ENCODE peak calls at places on chromosomes 11 and 22, in nine cellular contexts. G is progenitor cell of endocrine pancreas, T is right lobe of liver, V is stomach, O is NB4, M is PC-3, L is astrocyte of the spinal cord, W is B cell, X is MCF 10A. Y is an unnamed sample.

GRCh38 chr11:117696489-117696888 is 100.5 kb downstream of the DSCAML1 start:
- DNase-seq in O (no peak), V (no peak), X (no peak), W (no peak), G (no peak), M (no peak), T (no peak), L (no peak), Y (no peak)

GRCh38 chr22:36027579-36027959 is 1.1 kb downstream of the RBFOX2 start:
- DNase-seq in O (peak), T (no peak), X (peak), G (no peak), V (no peak), M (peak), L (no peak), W (peak), Y (no peak)

GRCh38 chr11:132911186-132911585 is 621.1 kb downstream of the OPCML start:
- DNase-seq in T (no peak), W (no peak), X (no peak), O (no peak), L (peak), V (no peak), M (no peak), G (no peak), Y (no peak)

GRCh38 chr11:26698224-26698623 is 23.6 kb downstream of the SLC5A12 start:
- DNase-seq in V (no peak), M (no peak), T (peak), O (no peak), W (no peak), L (no peak), G (no peak), X (no peak), Y (no peak)

GRCh38 chr11:2890466-2891241 is 5.1 kb upstream of the CDKN1C start:
- DNase-seq in X (peak), W (no peak), G (no peak), V (peak), M (peak), O (no peak), L (peak), T (peak), Y (no peak)

GRCh38 chr11:67278939-67279588 is 10.0 kb upstream of the ANKRD13D start:
- DNase-seq in L (no peak), V (no peak), G (no peak), M (no peak), T (peak), O (no peak), W (no peak), X (no peak), Y (no peak)

GRCh38 chr11:130094614-130095013 is 24.9 kb downstream of the APLP2 start:
- DNase-seq in T (no peak), W (no peak), V (no peak), G (no peak), X (peak), M (no peak), O (peak), L (no peak), Y (peak)

GRCh38 chr22:38505595-38506117 is 455 bp downstream of the DDX17 start:
- DNase-seq in O (peak), X (peak), L (peak), M (peak), W (peak), G (peak), T (peak), V (peak), Y (peak)

GRCh38 chr11:120482149-120482548 is 29.4 kb upstream of the GRIK4 start:
- DNase-seq in G (no peak), M (peak), V (no peak), T (no peak), O (no peak), L (no peak), X (no peak), W (no peak), Y (no peak)

GRCh38 chr11:66044757-66045156 is 4.2 kb downstream of the GAL3ST3 start:
- DNase-seq in X (no peak), W (peak), O (no peak), T (no peak), L (no peak), V (no peak), M (no peak), G (no peak), Y (no peak)

GRCh38 chr11:10481567-10482349 is 26.7 kb downstream of the AMPD3 start:
- DNase-seq in V (no peak), W (no peak), X (no peak), G (no peak), L (no peak), O (no peak), T (peak), M (no peak), Y (no peak)

GRCh38 chr22:39224550-39224949 is 20.2 kb downstream of the PDGFB start:
- DNase-seq in W (no peak), G (no peak), T (no peak), M (no peak), X (no peak), O (no peak), V (no peak), L (no peak), Y (no peak)

GRCh38 chr11:96254087-96254486 is 88.9 kb downstream of the MAML2 start:
- DNase-seq in O (peak), L (peak), M (no peak), X (no peak), T (no peak), W (no peak), G (no peak), V (no peak), Y (peak)

GRCh38 chr22:49152146-49152929 is 675.3 kb downstream of the BRD1 start:
- DNase-seq in T (no peak), G (no peak), X (no peak), L (no peak), O (no peak), M (no peak), W (no peak), V (no peak), Y (no peak)

GRCh38 chr11:2072551-2073261 is 66.5 kb downstream of the IGF2 start:
- DNase-seq in M (no peak), L (peak), W (no peak), G (no peak), T (no peak), O (peak), V (peak), X (peak), Y (no peak)

GRCh38 chr11:18063131-18063530 is 17.1 kb upstream of the TPH1 start:
- DNase-seq in G (no peak), O (no peak), V (peak), X (no peak), M (peak), T (no peak), L (no peak), W (no peak), Y (no peak)

GRCh38 chr22:39080993-39081513 is 4.0 kb downstream of the APOBEC3G start:
- DNase-seq in W (no peak), M (no peak), T (no peak), O (no peak), V (no peak), G (no peak), L (no peak), X (no peak), Y (no peak)

GRCh38 chr22:49769691-49770315 is 57.9 kb downstream of the BRD1 start:
- DNase-seq in G (no peak), L (no peak), W (no peak), T (peak), V (no peak), M (no peak), X (no peak), O (no peak), Y (no peak)

GRCh38 chr11:17230867-17231851 is 23.4 kb upstream of the PIK3C2A start:
- DNase-seq in G (no peak), V (no peak), M (no peak), X (no peak), L (no peak), W (no peak), O (peak), T (no peak), Y (no peak)

GRCh38 chr11:125090816-125091215 is 20.6 kb downstream of the TMEM218 start:
- DNase-seq in L (no peak), X (no peak), M (no peak), V (no peak), O (no peak), T (no peak), G (no peak), W (no peak), Y (no peak)

GRCh38 chr22:23073506-23074229 is 3.3 kb downstream of the GNAZ start:
- DNase-seq in G (no peak), L (no peak), O (no peak), X (no peak), W (no peak), V (no peak), T (no peak), M (no peak), Y (no peak)

DNA sequence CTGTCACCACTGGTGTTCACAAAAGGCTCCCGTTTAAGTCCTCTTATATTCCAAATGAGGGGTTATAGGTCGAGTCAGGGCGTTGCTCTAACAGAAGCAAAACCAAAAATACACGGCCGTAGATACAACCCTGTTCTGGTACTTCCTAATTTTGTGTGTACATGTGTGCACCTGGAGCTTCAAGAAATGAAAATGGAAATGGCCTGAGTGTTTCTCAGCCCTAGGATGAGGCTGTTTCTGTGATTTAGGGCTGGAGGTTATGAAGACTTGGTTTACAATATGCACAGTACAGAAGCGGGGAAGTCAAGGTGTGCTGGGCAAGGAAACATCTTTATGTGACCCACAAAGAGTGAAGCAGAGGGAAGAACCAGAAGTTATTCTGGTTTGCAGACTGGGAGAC is 110.4 kb upstream of the OR4B1 start:
- DNase-seq in T (no peak), L (no peak), W (peak), X (no peak), M (no peak), V (no peak), O (no peak), G (no peak), Y (no peak)
- TF ChIP-seq CTCF in T (no peak), L (no peak), W (no peak), X (no peak), M (no peak), V (no peak), O (no peak), G (no peak), Y (no peak)

DNA sequence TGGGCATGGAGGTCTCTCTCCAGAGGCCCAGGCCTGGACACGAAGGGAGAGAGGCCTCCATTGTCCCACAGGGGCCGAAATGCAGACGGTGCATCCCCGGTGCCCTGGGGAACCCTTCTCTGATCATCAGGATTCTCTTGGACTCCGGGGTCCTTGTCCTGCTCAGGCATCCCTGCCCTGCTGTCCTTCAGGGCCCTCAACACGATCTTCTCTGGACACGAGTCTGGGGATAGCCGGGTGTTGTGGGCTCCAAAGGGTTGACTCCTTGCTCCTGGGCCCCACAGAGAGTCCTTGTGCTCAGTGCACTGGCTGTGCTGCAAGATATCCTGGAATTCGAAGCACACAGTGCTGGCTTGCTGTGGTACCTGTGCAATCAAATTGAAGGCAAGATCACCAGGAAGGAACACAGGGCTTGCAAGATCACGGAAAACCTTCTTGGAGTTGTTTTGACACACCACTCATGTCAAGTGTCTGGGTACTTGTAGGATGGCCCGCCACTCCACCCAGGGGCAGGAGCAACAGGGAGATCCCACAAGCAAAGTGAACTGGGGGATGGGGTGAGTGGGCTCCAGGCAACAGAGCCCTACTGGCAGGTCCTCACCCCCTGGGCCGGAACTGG is 61.3 kb upstream of the PRODH start:
- DNase-seq in M (no peak), O (no peak), V (no peak), X (no peak), W (no peak), T (no peak), L (no peak), G (no peak), Y (no peak)
- TF ChIP-seq CTCF in M (no peak), O (no peak), V (no peak), X (no peak), W (no peak), T (no peak), L (no peak), G (no peak), Y (no peak)

GRCh38 chr11:32890843-32891656 is 1.6 kb upstream of the QSER1 start:
- DNase-seq in G (no peak), M (peak), X (no peak), L (no peak), T (no peak), V (no peak), O (peak), W (no peak), Y (no peak)
- TF ChIP-seq CTCF in G (no peak), M (no peak), X (no peak), L (no peak), T (no peak), V (no peak), O (no peak), W (no peak), Y (no peak)

DNA sequence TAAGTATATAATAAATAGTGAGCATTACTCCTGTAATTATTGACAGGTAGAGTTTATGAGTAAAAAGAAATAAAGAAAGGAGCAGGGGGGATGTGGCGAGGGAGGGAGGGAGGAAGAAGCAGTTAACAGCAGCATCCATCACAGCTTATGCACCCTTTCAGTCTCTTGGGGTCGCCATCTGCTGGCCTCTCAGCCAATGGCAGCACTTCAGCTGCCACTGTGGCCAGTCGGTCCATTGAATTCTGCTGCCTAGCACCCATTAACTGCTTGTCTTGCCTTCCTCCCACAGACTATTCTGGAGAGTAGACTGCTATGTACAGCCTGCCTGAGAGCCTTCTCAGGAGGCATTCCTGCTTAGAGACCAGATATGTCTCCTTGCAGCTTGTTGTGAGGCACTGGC is 388.3 kb downstream of the TENM4 start:
- DNase-seq in W (no peak), L (peak), O (peak), G (no peak), X (no peak), M (peak), T (no peak), V (no peak), Y (peak)
- TF ChIP-seq CTCF in W (no peak), L (peak), O (peak), G (peak), X (no peak), M (peak), T (no peak), V (no peak), Y (peak)

DNA sequence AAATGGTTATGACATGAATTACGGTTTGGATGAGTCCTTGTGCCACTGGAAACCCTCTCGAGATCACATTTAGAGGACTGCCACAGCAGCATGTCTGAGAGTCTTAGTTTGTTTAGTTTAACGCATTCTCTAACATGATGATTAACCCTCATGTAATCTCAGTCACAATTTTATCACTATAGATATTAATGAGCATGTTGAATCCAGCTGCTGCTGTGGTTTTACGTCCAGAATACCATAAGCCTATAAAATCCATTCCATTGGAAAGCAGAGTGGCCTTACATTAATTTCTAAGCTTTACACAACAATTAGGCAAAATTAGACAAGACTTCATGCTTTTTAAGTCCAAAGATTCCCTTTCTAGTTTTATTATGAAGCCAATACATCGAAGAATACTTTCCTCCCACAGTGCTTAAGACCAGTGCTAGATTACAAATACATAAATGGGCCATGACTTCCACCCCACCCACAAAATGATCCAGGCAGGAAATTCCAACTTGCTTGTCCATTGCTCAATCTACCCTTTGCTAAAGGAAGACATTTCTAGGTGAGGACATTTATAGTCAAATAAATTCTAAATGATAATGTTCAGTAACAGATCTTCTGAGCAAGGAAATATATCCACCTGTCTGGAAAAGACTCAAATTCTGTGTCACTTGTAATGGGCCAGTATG is 3.5 kb upstream of the ELMOD1 start:
- DNase-seq in W (no peak), G (no peak), T (no peak), L (no peak), X (no peak), O (no peak), M (peak), V (no peak), Y (no peak)
- TF ChIP-seq CTCF in W (no peak), G (no peak), T (no peak), L (no peak), X (no peak), O (no peak), M (no peak), V (no peak), Y (no peak)

GRCh38 chr11:69440876-69441275 is 40.6 kb upstream of the LINC01488 start:
- DNase-seq in M (no peak), L (no peak), W (no peak), X (no peak), G (no peak), V (no peak), O (no peak), T (no peak), Y (no peak)

GRCh38 chr11:69443968-69444364 is 37.5 kb upstream of the LINC01488 start:
- DNase-seq in G (no peak), O (no peak), W (no peak), T (no peak), L (peak), X (no peak), M (no peak), V (no peak), Y (peak)

GRCh38 chr11:69443138-69443967 is 38.1 kb upstream of the LINC01488 start:
- DNase-seq in X (peak), O (peak), M (peak), W (peak), G (peak), T (peak), L (peak), V (peak), Y (peak)

GRCh38 chr11:69442807-69443137 is 38.7 kb upstream of the LINC01488 start:
- DNase-seq in V (no peak), M (peak), G (no peak), W (no peak), T (no peak), O (no peak), L (peak), X (no peak), Y (no peak)

GRCh38 chr11:69442012-69442806 is 39.3 kb upstream of the LINC01488 start:
- DNase-seq in L (peak), V (no peak), W (no peak), M (peak), X (peak), G (no peak), O (peak), T (no peak), Y (no peak)
- TF ChIP-seq CTCF in L (no peak), V (no peak), W (no peak), M (peak), X (no peak), G (no peak), O (no peak), T (no peak), Y (no peak)

GRCh38 chr11:63800921-63801320 is 12.3 kb upstream of the SPINDOC start:
- DNase-seq in M (no peak), W (no peak), X (no peak), V (no peak), L (no peak), G (no peak), O (no peak), T (no peak), Y (no peak)
- TF ChIP-seq CTCF in M (no peak), W (no peak), X (no peak), V (no peak), L (no peak), G (no peak), O (no peak), T (no peak), Y (no peak)

GRCh38 chr22:31730344-31730711 is 19.6 kb downstream of the PRR14L start:
- DNase-seq in L (no peak), M (no peak), T (no peak), V (no peak), X (no peak), O (no peak), W (no peak), G (no peak), Y (no peak)

GRCh38 chr22:31728857-31729256 is 21.1 kb downstream of the PRR14L start:
- DNase-seq in L (no peak), V (no peak), G (no peak), W (no peak), O (no peak), M (no peak), X (no peak), T (no peak), Y (no peak)

GRCh38 chr22:31723699-31724098 is 26.2 kb downstream of the PRR14L start:
- DNase-seq in M (no peak), G (no peak), X (no peak), O (no peak), L (no peak), W (no peak), T (no peak), V (no peak), Y (no peak)

GRCh38 chr22:31732089-31732829 is 17.7 kb downstream of the PRR14L start:
- DNase-seq in W (no peak), O (no peak), G (no peak), T (no peak), M (no peak), X (no peak), V (no peak), L (no peak), Y (no peak)

GRCh38 chr22:31726692-31727091 is 23.2 kb downstream of the PRR14L start:
- DNase-seq in V (no peak), W (no peak), T (no peak), M (no peak), O (no peak), G (no peak), L (no peak), X (no peak), Y (no peak)
- TF ChIP-seq CTCF in V (no peak), W (no peak), T (no peak), M (no peak), O (no peak), G (no peak), L (no peak), X (no peak), Y (no peak)

DNA sequence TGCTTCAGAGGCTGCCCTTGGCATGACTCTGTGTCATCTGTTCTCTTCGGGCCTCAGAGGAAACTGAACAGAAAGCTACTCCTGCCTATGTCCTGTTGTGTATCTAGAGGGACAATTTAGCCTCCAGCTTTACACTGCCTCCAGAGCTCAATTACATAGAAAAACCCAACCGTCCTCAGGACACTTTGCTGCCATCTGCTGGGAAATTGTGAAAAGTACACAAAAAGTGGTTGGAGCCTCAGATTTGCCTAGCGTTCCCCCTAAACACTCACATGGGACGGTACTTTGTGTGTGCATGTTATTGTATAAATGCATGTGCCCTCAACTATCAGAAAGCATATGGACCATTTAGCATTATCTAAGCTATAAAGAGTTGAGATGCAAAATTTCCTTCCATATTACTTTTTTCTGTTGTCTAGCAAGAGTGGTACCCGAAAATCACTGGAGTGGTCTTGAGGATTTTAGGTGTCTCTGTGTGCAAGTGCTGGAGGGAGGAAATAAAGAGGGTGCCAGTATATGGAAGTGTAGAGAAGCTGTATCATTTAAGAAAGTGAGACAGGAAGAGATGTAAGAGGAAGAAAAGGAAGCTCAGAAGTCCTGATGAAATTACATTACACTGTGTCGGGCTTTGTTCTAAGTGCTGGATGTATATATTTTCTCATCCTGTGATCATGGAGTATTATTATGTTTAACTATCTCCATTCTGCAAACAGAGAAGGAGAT is 8.7 kb upstream of the MS4A4E start:
- DNase-seq in W (no peak), G (peak), X (peak), M (peak), V (no peak), T (no peak), L (no peak), O (peak), Y (peak)
- TF ChIP-seq CTCF in W (peak), G (peak), X (no peak), M (peak), V (peak), T (peak), L (no peak), O (peak), Y (peak)

GRCh38 chr11:104095791-104096190 is 59.4 kb downstream of the DDI1 start:
- DNase-seq in W (no peak), L (no peak), X (no peak), O (no peak), T (no peak), G (no peak), M (no peak), V (no peak), Y (no peak)
- TF ChIP-seq CTCF in W (no peak), L (no peak), X (no peak), O (no peak), T (no peak), G (no peak), M (no peak), V (no peak), Y (no peak)

Y was measured in endothelial cell of umbilical vein.